ENCODE peak calls at places on chromosomes 12 and 14, in six cellular contexts. One of them, this sample, is unnamed.

GRCh38 chr12:117342682-117343081 is 18.7 kb downstream of the NOS1 start:
- DNase-seq in upper lobe of left lung: no peak
- DNase-seq in GM12878: no peak
- DNase-seq in stomach: no peak
- DNase-seq in tibial nerve: no peak
- DNase-seq in SK-N-SH: no peak
- DNase-seq in this sample: no peak

GRCh38 chr14:98728024-98728423 is 544.0 kb downstream of the BCL11B start:
- DNase-seq in upper lobe of left lung: no peak
- DNase-seq in GM12878: no peak
- DNase-seq in stomach: no peak
- DNase-seq in tibial nerve: no peak
- DNase-seq in SK-N-SH: no peak
- DNase-seq in this sample: no peak

GRCh38 chr14:68459480-68460136 is 333.3 kb downstream of the ZFP36L1 start:
- DNase-seq in upper lobe of left lung: no peak
- DNase-seq in GM12878: no peak
- DNase-seq in stomach: no peak
- DNase-seq in tibial nerve: no peak
- DNase-seq in SK-N-SH: no peak
- DNase-seq in this sample: no peak

GRCh38 chr12:95633049-95633545 is 81.8 kb upstream of the USP44 start:
- DNase-seq in upper lobe of left lung: no peak
- DNase-seq in GM12878: no peak
- DNase-seq in stomach: peak
- DNase-seq in tibial nerve: no peak
- DNase-seq in SK-N-SH: no peak
- DNase-seq in this sample: no peak

GRCh38 chr14:63045612-63046320 is 508 bp upstream of the KCNH5 start:
- DNase-seq in upper lobe of left lung: peak
- DNase-seq in GM12878: no peak
- DNase-seq in stomach: no peak
- DNase-seq in tibial nerve: no peak
- DNase-seq in SK-N-SH: peak
- DNase-seq in this sample: no peak

GRCh38 chr12:39319180-39319579 is 123.7 kb downstream of the KIF21A start:
- DNase-seq in upper lobe of left lung: no peak
- DNase-seq in GM12878: no peak
- DNase-seq in stomach: no peak
- DNase-seq in tibial nerve: no peak
- DNase-seq in SK-N-SH: no peak
- DNase-seq in this sample: no peak

GRCh38 chr12:823043-823698 is 70.8 kb downstream of the WNK1 start:
- DNase-seq in upper lobe of left lung: no peak
- DNase-seq in GM12878: peak
- DNase-seq in stomach: no peak
- DNase-seq in tibial nerve: no peak
- DNase-seq in SK-N-SH: no peak
- DNase-seq in this sample: no peak

GRCh38 chr12:124747426-124748161 is 116.1 kb downstream of the SCARB1 start:
- DNase-seq in upper lobe of left lung: no peak
- DNase-seq in GM12878: peak
- DNase-seq in stomach: no peak
- DNase-seq in tibial nerve: no peak
- DNase-seq in SK-N-SH: no peak
- DNase-seq in this sample: no peak

GRCh38 chr12:68162374-68162773 is 2.8 kb upstream of the IFNG start:
- DNase-seq in upper lobe of left lung: no peak
- DNase-seq in GM12878: no peak
- DNase-seq in stomach: no peak
- DNase-seq in tibial nerve: no peak
- DNase-seq in SK-N-SH: no peak
- DNase-seq in this sample: no peak

GRCh38 chr14:88614218-88614907 is 51.5 kb downstream of the ZC3H14 start:
- DNase-seq in upper lobe of left lung: no peak
- DNase-seq in GM12878: no peak
- DNase-seq in stomach: no peak
- DNase-seq in tibial nerve: no peak
- DNase-seq in SK-N-SH: no peak
- DNase-seq in this sample: no peak

GRCh38 chr12:89379839-89380467 is 27.7 kb upstream of the DUSP6 start:
- DNase-seq in upper lobe of left lung: no peak
- DNase-seq in GM12878: no peak
- DNase-seq in stomach: no peak
- DNase-seq in tibial nerve: no peak
- DNase-seq in SK-N-SH: no peak
- DNase-seq in this sample: no peak

GRCh38 chr14:35164849-35165248 is 42.5 kb downstream of the PRORP start:
- DNase-seq in upper lobe of left lung: no peak
- DNase-seq in GM12878: no peak
- DNase-seq in stomach: no peak
- DNase-seq in tibial nerve: no peak
- DNase-seq in SK-N-SH: no peak
- DNase-seq in this sample: no peak

GRCh38 chr12:57089259-57090245 is 638 bp downstream of the NAB2 start:
- DNase-seq in upper lobe of left lung: peak
- DNase-seq in GM12878: no peak
- DNase-seq in stomach: peak
- DNase-seq in tibial nerve: peak
- DNase-seq in SK-N-SH: peak
- DNase-seq in this sample: peak

GRCh38 chr12:6049992-6050391 is 74.5 kb downstream of the VWF start:
- DNase-seq in upper lobe of left lung: no peak
- DNase-seq in GM12878: no peak
- DNase-seq in stomach: no peak
- DNase-seq in tibial nerve: no peak
- DNase-seq in SK-N-SH: no peak
- DNase-seq in this sample: no peak

GRCh38 chr12:95548539-95549391 is 2.5 kb downstream of the USP44 start:
- DNase-seq in upper lobe of left lung: peak
- DNase-seq in GM12878: no peak
- DNase-seq in stomach: peak
- DNase-seq in tibial nerve: peak
- DNase-seq in SK-N-SH: peak
- DNase-seq in this sample: peak

GRCh38 chr12:93645702-93646101 is 31.5 kb upstream of the CRADD start:
- DNase-seq in upper lobe of left lung: no peak
- DNase-seq in GM12878: no peak
- DNase-seq in stomach: no peak
- DNase-seq in tibial nerve: no peak
- DNase-seq in SK-N-SH: no peak
- DNase-seq in this sample: no peak

GRCh38 chr12:66011731-66012130 is 118.8 kb downstream of the LLPH start:
- DNase-seq in upper lobe of left lung: no peak
- DNase-seq in GM12878: no peak
- DNase-seq in stomach: no peak
- DNase-seq in tibial nerve: no peak
- DNase-seq in SK-N-SH: no peak
- DNase-seq in this sample: no peak

GRCh38 chr12:55745361-55746146 is 2.6 kb downstream of the GDF11 start:
- DNase-seq in upper lobe of left lung: no peak
- DNase-seq in GM12878: no peak
- DNase-seq in stomach: no peak
- DNase-seq in tibial nerve: no peak
- DNase-seq in SK-N-SH: peak
- DNase-seq in this sample: peak

GRCh38 chr12:55820679-55821078 is 2.8 kb downstream of the ORMDL2 start:
- DNase-seq in upper lobe of left lung: no peak
- DNase-seq in GM12878: no peak
- DNase-seq in stomach: no peak
- DNase-seq in tibial nerve: no peak
- DNase-seq in SK-N-SH: no peak
- DNase-seq in this sample: no peak

GRCh38 chr12:121793836-121794531 is 496 bp upstream of the RHOF start:
- DNase-seq in upper lobe of left lung: peak
- DNase-seq in GM12878: peak
- DNase-seq in stomach: peak
- DNase-seq in tibial nerve: peak
- DNase-seq in SK-N-SH: peak
- DNase-seq in this sample: peak
- TF ChIP-seq EP300 in upper lobe of left lung: no peak
- TF ChIP-seq EP300 in GM12878: no peak
- TF ChIP-seq EP300 in stomach: no peak
- TF ChIP-seq EP300 in tibial nerve: peak
- TF ChIP-seq EP300 in SK-N-SH: peak
- TF ChIP-seq EP300 in this sample: no peak

GRCh38 chr12:108645686-108646596 is 12.2 kb upstream of the SELPLG start:
- DNase-seq in upper lobe of left lung: no peak
- DNase-seq in GM12878: no peak
- DNase-seq in stomach: no peak
- DNase-seq in tibial nerve: no peak
- DNase-seq in SK-N-SH: no peak
- DNase-seq in this sample: no peak
- H3K27ac ChIP-seq in upper lobe of left lung: peak
- H3K27ac ChIP-seq in GM12878: no peak
- H3K27ac ChIP-seq in stomach: peak
- H3K27ac ChIP-seq in tibial nerve: peak
- H3K27ac ChIP-seq in SK-N-SH: peak
- H3K27ac ChIP-seq in this sample: no peak

DNA sequence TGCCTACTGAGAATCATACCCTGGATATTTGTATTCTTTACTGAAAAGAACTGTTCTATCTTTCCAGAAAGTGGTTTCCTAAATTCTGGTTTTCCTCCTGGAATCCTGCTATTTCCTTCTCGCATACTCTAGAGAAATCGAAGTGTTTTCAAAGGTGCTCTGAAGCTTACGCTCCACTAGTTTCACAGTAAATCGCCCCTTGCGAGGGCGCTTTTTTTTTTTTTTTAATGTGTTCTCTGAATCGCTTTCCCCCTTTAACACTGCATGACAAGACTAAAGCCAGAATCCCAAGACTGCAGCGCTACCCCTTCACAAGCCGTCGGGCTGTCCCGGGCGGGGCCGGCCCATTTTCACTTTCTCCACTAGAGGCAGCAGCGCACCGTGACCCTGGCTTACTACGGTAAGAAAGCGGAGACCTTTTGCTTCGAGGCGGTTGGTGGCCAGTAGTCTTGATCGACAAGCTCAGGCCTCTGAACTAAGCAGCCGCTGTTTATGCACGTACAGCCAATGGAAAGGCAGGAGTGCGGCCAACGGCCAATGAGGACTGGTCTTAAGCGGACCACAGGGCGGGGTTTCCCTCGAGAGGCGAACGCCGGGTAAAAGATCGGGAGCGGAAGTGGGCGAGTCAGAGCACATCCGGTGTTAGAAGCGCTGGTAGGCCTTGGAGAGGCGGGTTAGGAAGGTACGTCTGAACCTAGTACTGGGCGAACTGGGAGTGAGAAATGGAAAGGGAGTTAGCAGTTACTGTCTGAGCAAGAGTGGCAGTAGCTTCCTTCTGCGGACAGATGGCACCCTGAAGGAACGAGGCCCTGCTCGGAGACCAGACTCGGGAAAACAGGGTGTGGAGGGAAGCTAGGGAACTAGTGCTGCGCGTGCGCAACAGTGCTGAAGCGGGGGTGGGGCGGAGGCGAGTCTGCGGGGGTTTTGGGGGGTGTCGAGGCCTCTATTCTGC is at the start of gene TMBIM6:
- DNase-seq in upper lobe of left lung: peak
- DNase-seq in GM12878: peak
- DNase-seq in stomach: peak
- DNase-seq in tibial nerve: peak
- DNase-seq in SK-N-SH: peak
- DNase-seq in this sample: peak
- TF ChIP-seq EP300 in upper lobe of left lung: no peak
- TF ChIP-seq EP300 in GM12878: no peak
- TF ChIP-seq EP300 in stomach: no peak
- TF ChIP-seq EP300 in tibial nerve: peak
- TF ChIP-seq EP300 in SK-N-SH: no peak
- TF ChIP-seq EP300 in this sample: no peak

GRCh38 chr12:53258541-53259539 is 9.3 kb upstream of the ESPL1 start:
- DNase-seq in upper lobe of left lung: no peak
- DNase-seq in GM12878: no peak
- DNase-seq in stomach: no peak
- DNase-seq in tibial nerve: no peak
- DNase-seq in SK-N-SH: no peak
- DNase-seq in this sample: no peak
- H3K27ac ChIP-seq in upper lobe of left lung: peak
- H3K27ac ChIP-seq in GM12878: no peak
- H3K27ac ChIP-seq in stomach: no peak
- H3K27ac ChIP-seq in tibial nerve: no peak
- H3K27ac ChIP-seq in SK-N-SH: no peak
- H3K27ac ChIP-seq in this sample: no peak

DNA sequence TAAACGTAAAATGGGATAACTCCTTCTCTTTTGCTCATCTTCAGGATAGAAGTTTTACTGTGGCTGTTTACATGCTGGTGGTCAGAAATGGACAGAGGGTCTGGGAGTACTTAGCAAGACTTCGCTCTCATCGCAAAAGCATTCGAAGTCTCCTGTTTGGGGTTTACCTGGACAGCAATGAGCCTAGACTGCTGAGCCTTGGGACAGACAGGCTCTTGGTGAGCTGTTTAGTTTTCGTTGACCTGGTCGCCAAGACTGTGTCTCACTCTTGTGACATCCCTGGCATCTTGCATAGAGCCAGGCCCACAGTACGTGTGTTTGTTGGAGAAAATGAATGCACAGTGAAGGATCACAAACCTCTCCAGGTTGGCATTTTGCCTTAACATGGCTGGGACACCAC is 42.1 kb downstream of the CFAP251 start:
- DNase-seq in upper lobe of left lung: no peak
- DNase-seq in GM12878: no peak
- DNase-seq in stomach: no peak
- DNase-seq in tibial nerve: no peak
- DNase-seq in SK-N-SH: no peak
- DNase-seq in this sample: no peak
- TF ChIP-seq EP300 in upper lobe of left lung: no peak
- TF ChIP-seq EP300 in GM12878: no peak
- TF ChIP-seq EP300 in stomach: no peak
- TF ChIP-seq EP300 in tibial nerve: no peak
- TF ChIP-seq EP300 in SK-N-SH: no peak
- TF ChIP-seq EP300 in this sample: no peak

GRCh38 chr12:76908303-76909017 is 29.6 kb upstream of the CSRP2 start:
- DNase-seq in upper lobe of left lung: no peak
- DNase-seq in GM12878: no peak
- DNase-seq in stomach: no peak
- DNase-seq in tibial nerve: no peak
- DNase-seq in SK-N-SH: no peak
- DNase-seq in this sample: no peak
- H3K27ac ChIP-seq in upper lobe of left lung: no peak
- H3K27ac ChIP-seq in GM12878: no peak
- H3K27ac ChIP-seq in stomach: no peak
- H3K27ac ChIP-seq in tibial nerve: no peak
- H3K27ac ChIP-seq in SK-N-SH: no peak
- H3K27ac ChIP-seq in this sample: no peak

This sample was measured in ovary.